ENCODE peak calls at places on chromosomes 7 and 10, in five cellular contexts. Y is HFF-Myc; R is hepatic stellate cell; N is stimulated activated CD4-positive, alpha-beta T cell treated with anti-CD3 and anti-CD28 coated beads, Interleukin-2, amount 100 ng/mL, for 48 hours; S is DMS 273 treated with DMSO at 0.1 percent for 48 hours. K is an unnamed sample.

GRCh38 chr10:4780782-4781181 is 45.2 kb upstream of the AKR1E2 start:
- DNase-seq in Y (no peak), R (no peak), N (no peak), S (no peak), K (no peak)

GRCh38 chr7:130750774-130751173 is 16.8 kb upstream of the KLF14 start:
- DNase-seq in Y (no peak), R (no peak), N (no peak), S (no peak), K (no peak)

GRCh38 chr10:63128443-63128842 is 4.7 kb upstream of the NRBF2 start:
- DNase-seq in Y (no peak), R (no peak), N (no peak), S (no peak), K (no peak)

GRCh38 chr7:1951600-1951999 is 281.1 kb downstream of the MAD1L1 start:
- DNase-seq in Y (no peak), R (no peak), N (no peak), S (no peak), K (no peak)

GRCh38 chr10:83606275-83606674 is 533.0 kb upstream of the GHITM start:
- DNase-seq in Y (peak), R (no peak), N (no peak), S (no peak), K (no peak)

GRCh38 chr10:102837230-102837721 is at the start of gene CYP17A1:
- DNase-seq in Y (no peak), R (no peak), N (no peak), S (peak), K (no peak)

GRCh38 chr7:66880009-66880554 is 40.9 kb upstream of the TMEM248 start:
- DNase-seq in Y (no peak), R (no peak), N (no peak), S (no peak), K (no peak)

GRCh38 chr7:120164-120555 is 72.2 kb upstream of the FAM20C start:
- DNase-seq in Y (no peak), R (no peak), N (no peak), S (no peak), K (no peak)

GRCh38 chr7:105156731-105157130 is 142.7 kb downstream of the KMT2E start:
- DNase-seq in Y (no peak), R (no peak), N (no peak), S (no peak), K (no peak)

GRCh38 chr10:27857616-27858015 is 112.0 kb upstream of the MKX start:
- DNase-seq in Y (no peak), R (no peak), N (no peak), S (no peak), K (no peak)

GRCh38 chr7:101535333-101535732 is 93.8 kb downstream of the MYL10 start:
- DNase-seq in Y (no peak), R (no peak), N (no peak), S (no peak), K (no peak)

GRCh38 chr10:49649936-49650723 is 29.3 kb upstream of the C10orf53 start:
- DNase-seq in Y (no peak), R (no peak), N (no peak), S (no peak), K (no peak)

GRCh38 chr7:37832194-37832593 is 16.2 kb upstream of the NME8 start:
- DNase-seq in Y (no peak), R (no peak), N (no peak), S (peak), K (no peak)

GRCh38 chr10:126171555-126171954 is 216.7 kb downstream of the ADAM12 start:
- DNase-seq in Y (peak), R (peak), N (no peak), S (no peak), K (no peak)

GRCh38 chr7:18352339-18353255 is 143.0 kb upstream of the HDAC9 start:
- DNase-seq in Y (peak), R (peak), N (no peak), S (peak), K (no peak)

GRCh38 chr10:90969947-90970673 is 49.2 kb upstream of the ANKRD1 start:
- DNase-seq in Y (no peak), R (peak), N (no peak), S (no peak), K (no peak)

GRCh38 chr10:28722065-28722803 is 44.9 kb downstream of the BAMBI start:
- DNase-seq in Y (no peak), R (peak), N (peak), S (no peak), K (no peak)

K was measured in GM12892.